ENCODE peak calls at places on chromosomes 3 and 15, in eight cellular contexts. One of them, this sample, is unnamed.

GRCh38 chr3:8303466-8303865 is 198.2 kb upstream of the LMCD1 start:
- DNase-seq in neural crest cell: no peak
- DNase-seq in CD4-positive, alpha-beta T cell: no peak
- DNase-seq in astrocyte of the cerebellum: no peak
- DNase-seq in transverse colon: no peak
- DNase-seq in epithelial cell of proximal tubule: peak; percentile 23
- DNase-seq in body of pancreas: no peak
- DNase-seq in AG09309: peak; percentile 1
- DNase-seq in this sample: no peak

GRCh38 chr3:132573657-132574260 is 23.3 kb upstream of the ACKR4 start:
- DNase-seq in neural crest cell: no peak
- DNase-seq in CD4-positive, alpha-beta T cell: no peak
- DNase-seq in epithelial cell of proximal tubule: no peak
- DNase-seq in AG09309: no peak
- DNase-seq in transverse colon: no peak
- DNase-seq in astrocyte of the cerebellum: no peak
- DNase-seq in body of pancreas: no peak
- DNase-seq in this sample: no peak

GRCh38 chr15:34013746-34014145 is 25.3 kb downstream of the AVEN start:
- DNase-seq in CD4-positive, alpha-beta T cell: no peak
- DNase-seq in astrocyte of the cerebellum: no peak
- DNase-seq in epithelial cell of proximal tubule: no peak
- DNase-seq in AG09309: no peak
- DNase-seq in body of pancreas: no peak
- DNase-seq in transverse colon: no peak
- DNase-seq in neural crest cell: no peak
- DNase-seq in this sample: no peak

GRCh38 chr3:16945330-16945729 is 60.6 kb downstream of the PLCL2 start:
- DNase-seq in AG09309: no peak
- DNase-seq in neural crest cell: no peak
- DNase-seq in CD4-positive, alpha-beta T cell: no peak
- DNase-seq in epithelial cell of proximal tubule: no peak
- DNase-seq in transverse colon: no peak
- DNase-seq in body of pancreas: no peak
- DNase-seq in astrocyte of the cerebellum: no peak
- DNase-seq in this sample: no peak

GRCh38 chr15:90315276-90315982 is 36.7 kb upstream of the ZNF774 start:
- DNase-seq in neural crest cell: no peak
- DNase-seq in CD4-positive, alpha-beta T cell: no peak
- DNase-seq in epithelial cell of proximal tubule: no peak
- DNase-seq in astrocyte of the cerebellum: peak; percentile 41
- DNase-seq in AG09309: peak; percentile 50
- DNase-seq in transverse colon: peak; percentile 84
- DNase-seq in body of pancreas: peak; percentile 91
- DNase-seq in this sample: no peak

GRCh38 chr3:48467110-48467454 is 20.5 kb downstream of the ATRIP start:
- DNase-seq in epithelial cell of proximal tubule: no peak
- DNase-seq in transverse colon: no peak
- DNase-seq in CD4-positive, alpha-beta T cell: no peak
- DNase-seq in body of pancreas: no peak
- DNase-seq in neural crest cell: no peak
- DNase-seq in astrocyte of the cerebellum: no peak
- DNase-seq in AG09309: no peak
- DNase-seq in this sample: no peak

GRCh38 chr3:13588221-13588701 is 39.3 kb downstream of the FBLN2 start:
- DNase-seq in transverse colon: no peak
- DNase-seq in body of pancreas: no peak
- DNase-seq in epithelial cell of proximal tubule: no peak
- DNase-seq in neural crest cell: no peak
- DNase-seq in CD4-positive, alpha-beta T cell: no peak
- DNase-seq in AG09309: no peak
- DNase-seq in astrocyte of the cerebellum: no peak
- DNase-seq in this sample: no peak

GRCh38 chr3:50257990-50258389 is 11.0 kb upstream of the SEMA3B start:
- DNase-seq in AG09309: no peak
- DNase-seq in neural crest cell: no peak
- DNase-seq in CD4-positive, alpha-beta T cell: no peak
- DNase-seq in epithelial cell of proximal tubule: no peak
- DNase-seq in astrocyte of the cerebellum: no peak
- DNase-seq in body of pancreas: no peak
- DNase-seq in transverse colon: no peak
- DNase-seq in this sample: no peak

GRCh38 chr3:64131755-64132154 is 93.5 kb downstream of the PRICKLE2 start:
- DNase-seq in CD4-positive, alpha-beta T cell: no peak
- DNase-seq in epithelial cell of proximal tubule: no peak
- DNase-seq in body of pancreas: no peak
- DNase-seq in astrocyte of the cerebellum: no peak
- DNase-seq in neural crest cell: no peak
- DNase-seq in AG09309: no peak
- DNase-seq in transverse colon: no peak
- DNase-seq in this sample: no peak

GRCh38 chr3:13110678-13111116 is 37.5 kb upstream of the IQSEC1 start:
- DNase-seq in epithelial cell of proximal tubule: peak; percentile 82
- DNase-seq in AG09309: no peak
- DNase-seq in body of pancreas: peak; percentile 26
- DNase-seq in astrocyte of the cerebellum: no peak
- DNase-seq in neural crest cell: no peak
- DNase-seq in CD4-positive, alpha-beta T cell: peak; percentile 8
- DNase-seq in transverse colon: peak; percentile 67
- DNase-seq in this sample: no peak

GRCh38 chr3:152444029-152444641 is 175.4 kb downstream of the MBNL1 start:
- DNase-seq in neural crest cell: no peak
- DNase-seq in CD4-positive, alpha-beta T cell: no peak
- DNase-seq in AG09309: peak; percentile 41
- DNase-seq in astrocyte of the cerebellum: peak; percentile 55
- DNase-seq in body of pancreas: no peak
- DNase-seq in epithelial cell of proximal tubule: peak; percentile 23
- DNase-seq in transverse colon: no peak
- DNase-seq in this sample: no peak

GRCh38 chr15:55403531-55403930 is 4.6 kb downstream of the CCPG1 start:
- DNase-seq in neural crest cell: no peak
- DNase-seq in epithelial cell of proximal tubule: no peak
- DNase-seq in body of pancreas: no peak
- DNase-seq in AG09309: no peak
- DNase-seq in CD4-positive, alpha-beta T cell: no peak
- DNase-seq in astrocyte of the cerebellum: no peak
- DNase-seq in transverse colon: no peak
- DNase-seq in this sample: no peak

GRCh38 chr15:58506064-58506490 is 74.3 kb downstream of the LIPC start:
- DNase-seq in AG09309: no peak
- DNase-seq in transverse colon: no peak
- DNase-seq in epithelial cell of proximal tubule: no peak
- DNase-seq in astrocyte of the cerebellum: no peak
- DNase-seq in neural crest cell: no peak
- DNase-seq in body of pancreas: no peak
- DNase-seq in CD4-positive, alpha-beta T cell: no peak
- DNase-seq in this sample: no peak

GRCh38 chr3:52006017-52006819 is 10.5 kb upstream of the RPL29 start:
- DNase-seq in epithelial cell of proximal tubule: no peak
- DNase-seq in body of pancreas: no peak
- DNase-seq in neural crest cell: no peak
- DNase-seq in CD4-positive, alpha-beta T cell: no peak
- DNase-seq in AG09309: no peak
- DNase-seq in astrocyte of the cerebellum: no peak
- DNase-seq in transverse colon: no peak
- DNase-seq in this sample: no peak

GRCh38 chr3:172040078-172040975 is 949 bp downstream of the FNDC3B start:
- DNase-seq in CD4-positive, alpha-beta T cell: peak; percentile 6
- DNase-seq in AG09309: peak; percentile 55
- DNase-seq in body of pancreas: peak; percentile 89
- DNase-seq in transverse colon: peak; percentile 84
- DNase-seq in epithelial cell of proximal tubule: no peak
- DNase-seq in astrocyte of the cerebellum: peak; percentile 51
- DNase-seq in neural crest cell: peak; percentile 49
- DNase-seq in this sample: peak; percentile 46

GRCh38 chr15:39426552-39427532 is 154.0 kb upstream of the THBS1 start:
- DNase-seq in epithelial cell of proximal tubule: no peak
- DNase-seq in CD4-positive, alpha-beta T cell: peak; percentile 28
- DNase-seq in transverse colon: peak; percentile 38
- DNase-seq in AG09309: peak; percentile 93
- DNase-seq in neural crest cell: no peak
- DNase-seq in body of pancreas: peak; percentile 26
- DNase-seq in astrocyte of the cerebellum: peak; percentile 85
- DNase-seq in this sample: no peak

GRCh38 chr3:75342425-75342824 is 321.7 kb upstream of the FRG2C start:
- DNase-seq in transverse colon: no peak
- DNase-seq in AG09309: no peak
- DNase-seq in neural crest cell: no peak
- DNase-seq in body of pancreas: no peak
- DNase-seq in astrocyte of the cerebellum: no peak
- DNase-seq in CD4-positive, alpha-beta T cell: no peak
- DNase-seq in epithelial cell of proximal tubule: no peak
- DNase-seq in this sample: no peak

GRCh38 chr15:57462391-57462790 is 86.1 kb downstream of the CGNL1 start:
- DNase-seq in body of pancreas: no peak
- DNase-seq in CD4-positive, alpha-beta T cell: no peak
- DNase-seq in astrocyte of the cerebellum: peak; percentile 8
- DNase-seq in neural crest cell: no peak
- DNase-seq in epithelial cell of proximal tubule: no peak
- DNase-seq in AG09309: no peak
- DNase-seq in transverse colon: no peak
- DNase-seq in this sample: no peak

GRCh38 chr15:29476503-29477080 is 207.0 kb upstream of the NSMCE3 start:
- DNase-seq in epithelial cell of proximal tubule: no peak
- DNase-seq in body of pancreas: no peak
- DNase-seq in neural crest cell: no peak
- DNase-seq in transverse colon: no peak
- DNase-seq in CD4-positive, alpha-beta T cell: no peak
- DNase-seq in AG09309: no peak
- DNase-seq in astrocyte of the cerebellum: no peak
- DNase-seq in this sample: no peak
- TF ChIP-seq CTCF in epithelial cell of proximal tubule: no peak
- TF ChIP-seq CTCF in body of pancreas: no peak
- TF ChIP-seq CTCF in neural crest cell: no peak
- TF ChIP-seq CTCF in transverse colon: no peak
- TF ChIP-seq CTCF in CD4-positive, alpha-beta T cell: no peak
- TF ChIP-seq CTCF in AG09309: no peak
- TF ChIP-seq CTCF in astrocyte of the cerebellum: no peak
- TF ChIP-seq CTCF in this sample: no peak

GRCh38 chr3:158773845-158774542 is 27.9 kb upstream of the MFSD1 start:
- DNase-seq in transverse colon: no peak
- DNase-seq in neural crest cell: no peak
- DNase-seq in body of pancreas: no peak
- DNase-seq in CD4-positive, alpha-beta T cell: no peak
- DNase-seq in AG09309: peak; percentile 64
- DNase-seq in astrocyte of the cerebellum: no peak
- DNase-seq in epithelial cell of proximal tubule: peak; percentile 73
- DNase-seq in this sample: no peak
- TF ChIP-seq CTCF in transverse colon: no peak
- TF ChIP-seq CTCF in neural crest cell: no peak
- TF ChIP-seq CTCF in body of pancreas: no peak
- TF ChIP-seq CTCF in CD4-positive, alpha-beta T cell: no peak
- TF ChIP-seq CTCF in AG09309: peak; percentile 1
- TF ChIP-seq CTCF in astrocyte of the cerebellum: no peak
- TF ChIP-seq CTCF in epithelial cell of proximal tubule: peak; percentile 26
- TF ChIP-seq CTCF in this sample: no peak

DNA sequence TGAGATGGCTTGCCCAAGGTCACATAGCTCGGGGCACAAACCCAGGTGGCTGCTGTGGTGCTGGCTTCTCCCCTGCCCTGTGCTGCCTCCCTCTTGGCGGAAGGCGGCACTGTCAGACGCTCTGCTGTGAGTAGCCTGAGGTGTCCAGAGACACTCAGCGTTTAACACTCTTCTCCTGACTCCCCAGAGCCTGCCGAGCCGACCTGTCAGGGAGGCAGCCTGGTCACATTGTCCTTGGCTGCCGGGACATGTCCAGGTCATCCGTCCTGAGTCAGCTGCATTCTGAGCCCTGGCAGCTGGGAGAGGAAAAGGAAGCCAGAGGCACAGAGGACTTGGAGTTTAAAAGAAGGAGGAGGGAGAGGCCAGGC is 4.7 kb downstream of the LMAN1L start:
- DNase-seq in epithelial cell of proximal tubule: no peak
- DNase-seq in transverse colon: peak; percentile 66
- DNase-seq in neural crest cell: no peak
- DNase-seq in AG09309: no peak
- DNase-seq in body of pancreas: peak; percentile 41
- DNase-seq in CD4-positive, alpha-beta T cell: no peak
- DNase-seq in astrocyte of the cerebellum: no peak
- DNase-seq in this sample: no peak
- TF ChIP-seq CTCF in epithelial cell of proximal tubule: peak; percentile 18
- TF ChIP-seq CTCF in transverse colon: peak; percentile 12
- TF ChIP-seq CTCF in neural crest cell: peak; percentile 54
- TF ChIP-seq CTCF in AG09309: peak; percentile 33
- TF ChIP-seq CTCF in body of pancreas: peak; percentile 19
- TF ChIP-seq CTCF in CD4-positive, alpha-beta T cell: no peak
- TF ChIP-seq CTCF in astrocyte of the cerebellum: peak; percentile 29
- TF ChIP-seq CTCF in this sample: no peak

DNA sequence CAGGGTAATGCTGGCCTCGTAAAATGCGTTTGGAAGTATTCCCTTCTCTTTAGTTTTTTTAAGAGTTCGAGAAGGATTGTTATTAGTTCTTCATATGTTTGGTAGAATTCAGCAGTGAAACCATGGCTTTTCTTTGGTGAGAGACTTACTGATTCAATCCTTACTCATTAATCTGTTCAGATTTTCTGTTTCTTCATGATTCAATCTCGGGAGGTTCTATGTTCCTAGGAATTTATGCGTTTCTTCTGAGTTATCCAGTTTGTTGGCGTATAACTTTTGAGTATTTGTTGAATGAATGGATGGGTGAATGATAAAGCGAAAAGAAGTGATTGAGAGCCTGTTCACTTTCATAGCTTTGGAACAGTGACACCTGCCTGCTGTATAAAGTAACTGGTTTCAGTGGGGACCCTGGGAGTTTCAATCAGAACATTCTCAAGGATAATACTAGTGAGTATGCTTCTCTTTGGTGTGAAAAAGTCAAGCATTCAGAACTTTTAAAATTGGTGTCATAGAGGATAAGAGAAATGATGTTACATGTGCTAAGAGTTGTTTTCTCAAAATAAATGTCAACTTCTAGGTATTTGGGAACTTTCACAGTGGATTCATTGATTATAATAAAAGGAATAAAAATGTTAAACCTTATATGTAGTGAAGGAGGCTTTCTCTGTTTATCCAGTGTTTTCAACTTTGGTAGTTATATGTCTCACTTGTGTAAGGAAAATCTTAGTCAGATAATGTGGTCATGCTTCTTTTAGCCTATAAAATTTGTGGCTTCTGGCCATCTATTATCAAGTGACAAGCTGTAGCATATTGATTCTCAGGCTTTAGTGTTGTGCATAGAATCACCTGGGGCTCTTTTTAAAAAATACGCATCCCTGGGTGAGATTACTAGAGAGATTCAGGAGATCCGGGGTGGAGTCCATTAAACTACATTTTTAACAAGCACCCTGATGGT is 11.7 kb downstream of the LRCH3 start:
- DNase-seq in AG09309: no peak
- DNase-seq in astrocyte of the cerebellum: no peak
- DNase-seq in neural crest cell: no peak
- DNase-seq in transverse colon: no peak
- DNase-seq in epithelial cell of proximal tubule: no peak
- DNase-seq in CD4-positive, alpha-beta T cell: no peak
- DNase-seq in body of pancreas: no peak
- DNase-seq in this sample: no peak
- TF ChIP-seq CTCF in AG09309: peak; percentile 34
- TF ChIP-seq CTCF in astrocyte of the cerebellum: peak; percentile 11
- TF ChIP-seq CTCF in neural crest cell: peak; percentile 15
- TF ChIP-seq CTCF in transverse colon: no peak
- TF ChIP-seq CTCF in epithelial cell of proximal tubule: peak; percentile 52
- TF ChIP-seq CTCF in CD4-positive, alpha-beta T cell: peak; percentile 35
- TF ChIP-seq CTCF in body of pancreas: no peak
- TF ChIP-seq CTCF in this sample: peak; percentile 12

GRCh38 chr3:15812183-15812582 is 14.4 kb upstream of the ANKRD28 start:
- DNase-seq in neural crest cell: no peak
- DNase-seq in body of pancreas: no peak
- DNase-seq in AG09309: no peak
- DNase-seq in astrocyte of the cerebellum: no peak
- DNase-seq in transverse colon: no peak
- DNase-seq in epithelial cell of proximal tubule: no peak
- DNase-seq in CD4-positive, alpha-beta T cell: no peak
- DNase-seq in this sample: no peak
- TF ChIP-seq CTCF in neural crest cell: peak; percentile 59
- TF ChIP-seq CTCF in body of pancreas: peak; percentile 48
- TF ChIP-seq CTCF in AG09309: peak; percentile 31
- TF ChIP-seq CTCF in astrocyte of the cerebellum: no peak
- TF ChIP-seq CTCF in transverse colon: peak; percentile 54
- TF ChIP-seq CTCF in epithelial cell of proximal tubule: peak; percentile 52
- TF ChIP-seq CTCF in CD4-positive, alpha-beta T cell: peak; percentile 67
- TF ChIP-seq CTCF in this sample: peak; percentile 40

This sample was measured in progenitor cell of endocrine pancreas.